ENCODE peak calls at places on chromosomes 3 and 15, in six cellular contexts. J is AG04450, I is heart right ventricle, V is fibroblast of lung, H is left lung, Y is neural crest cell. E is an unnamed sample.

GRCh38 chr3:53114412-53115074 is 15.7 kb downstream of the RFT1 start:
- DNase-seq in I (no peak), Y (no peak), H (no peak), V (peak), J (no peak), E (no peak)

GRCh38 chr3:145798691-145799550 is 362.1 kb downstream of the PLOD2 start:
- DNase-seq in J (no peak), I (no peak), Y (no peak), V (peak), H (no peak), E (peak)

GRCh38 chr3:186162221-186162620 is 53.3 kb upstream of the ETV5 start:
- DNase-seq in H (peak), Y (no peak), J (no peak), V (peak), I (peak), E (no peak)

GRCh38 chr3:142808103-142808917 is 80.6 kb downstream of the PCOLCE2 start:
- DNase-seq in V (peak), I (no peak), J (no peak), Y (no peak), H (no peak), E (no peak)

GRCh38 chr3:146783446-146783845 is 178.3 kb upstream of the PLSCR5 start:
- DNase-seq in Y (no peak), J (no peak), V (no peak), I (no peak), H (no peak), E (no peak)

GRCh38 chr15:45401665-45402161 is 23.4 kb upstream of the GATM start:
- DNase-seq in V (no peak), J (no peak), Y (no peak), H (no peak), I (no peak), E (no peak)

GRCh38 chr3:65039754-65040210 is 352.0 kb upstream of the ADAMTS9 start:
- DNase-seq in V (no peak), Y (no peak), J (no peak), H (no peak), I (no peak), E (no peak)

GRCh38 chr3:167361356-167361755 is 18.7 kb downstream of the ZBBX start:
- DNase-seq in Y (no peak), J (no peak), V (no peak), H (no peak), I (no peak), E (no peak)

GRCh38 chr15:45702041-45702440 is 67.2 kb downstream of the SQOR start:
- DNase-seq in H (no peak), J (no peak), V (no peak), Y (no peak), I (no peak), E (no peak)

GRCh38 chr3:66303556-66303955 is 82.8 kb downstream of the SLC25A26 start:
- DNase-seq in V (no peak), Y (no peak), J (no peak), H (no peak), I (no peak), E (no peak)

DNA sequence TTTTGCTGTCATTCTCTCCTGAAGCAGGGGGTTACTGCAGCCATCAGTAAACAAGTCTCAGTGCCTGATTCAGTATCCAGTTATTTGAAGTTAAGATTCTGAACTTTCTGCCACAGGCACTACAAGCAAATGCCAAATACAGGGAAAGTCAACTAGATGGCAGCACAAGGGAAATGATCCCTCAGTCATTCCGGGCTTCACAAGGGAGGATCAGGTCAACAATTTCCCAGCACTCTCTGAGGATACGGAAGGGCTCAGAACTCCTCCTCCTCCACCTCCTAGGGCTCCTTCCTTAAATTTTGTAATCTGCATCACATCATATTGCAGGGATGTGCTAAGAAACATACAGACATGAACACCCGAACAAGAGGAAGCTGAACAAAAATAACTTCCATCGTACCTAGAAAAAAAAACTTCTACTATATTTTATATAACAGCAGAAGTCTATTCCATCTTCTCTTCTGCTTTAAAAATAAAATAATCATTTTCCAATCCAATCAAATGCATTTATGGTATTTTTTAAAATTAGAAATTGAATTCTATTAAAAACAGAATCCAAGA is 187.1 kb downstream of the FMN1 start:
- DNase-seq in J (no peak), I (no peak), V (peak), Y (no peak), H (no peak), E (no peak)
- TF ChIP-seq CTCF in J (no peak), I (no peak), V (peak), Y (peak), H (no peak), E (no peak)

GRCh38 chr3:31307131-31307785 is 225.5 kb upstream of the STT3B start:
- DNase-seq in V (no peak), Y (no peak), I (no peak), H (no peak), J (no peak), E (no peak)
- TF ChIP-seq CTCF in V (no peak), Y (no peak), I (no peak), H (no peak), J (no peak), E (no peak)

GRCh38 chr15:82414536-82415191 is 15.0 kb upstream of the GOLGA6L9 start:
- DNase-seq in V (peak), H (no peak), Y (no peak), I (no peak), J (peak), E (no peak)
- TF ChIP-seq CTCF in V (no peak), H (no peak), Y (peak), I (no peak), J (peak), E (no peak)

DNA sequence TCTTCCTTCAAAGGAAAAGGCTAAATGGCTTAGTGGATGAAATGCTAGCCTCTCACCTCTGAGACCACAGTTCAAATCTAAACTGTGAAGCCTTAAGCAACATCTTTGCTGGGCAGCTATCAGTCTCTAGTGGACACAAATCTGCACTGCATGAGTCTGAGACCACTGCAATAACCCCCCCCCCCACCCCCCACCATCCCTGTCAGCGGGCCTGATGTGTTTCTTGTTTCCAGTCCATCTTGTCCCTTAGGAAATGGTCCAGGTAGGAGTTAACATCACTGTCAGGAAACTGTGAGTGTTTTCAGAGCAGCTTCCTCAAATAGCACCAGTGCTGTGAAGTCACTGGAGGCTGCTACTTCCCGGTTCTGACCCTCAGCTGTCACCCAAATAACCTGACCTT is 140.6 kb upstream of the TMCO5A start:
- DNase-seq in J (no peak), I (no peak), Y (no peak), V (no peak), H (no peak), E (no peak)
- TF ChIP-seq CTCF in J (peak), I (no peak), Y (no peak), V (no peak), H (no peak), E (no peak)

GRCh38 chr3:184240384-184241140 is 8.2 kb downstream of the ALG3 start:
- DNase-seq in H (no peak), I (no peak), V (peak), Y (no peak), J (no peak), E (no peak)
- TF ChIP-seq CTCF in H (no peak), I (no peak), V (no peak), Y (no peak), J (peak), E (no peak)